ENCODE peak calls at places on chromosome 2, in seven cellular contexts. N, R, O, G, P, S and U are unnamed samples.

GRCh38 chr2:170747921-170748320 is 22.3 kb upstream of the ERICH2 start:
- DNase-seq in S (no peak), N (peak; percentile 54), P (peak; percentile 52), R (no peak), G (no peak), O (no peak), U (no peak)

GRCh38 chr2:30236591-30237245 is 5.4 kb downstream of the LBH start:
- DNase-seq in O (no peak), S (no peak), R (no peak), N (no peak), P (no peak), G (no peak), U (no peak)

GRCh38 chr2:14855751-14856150 is 223.2 kb downstream of the LRATD1 start:
- DNase-seq in P (no peak), O (no peak), G (no peak), R (no peak), N (no peak), S (no peak), U (no peak)

GRCh38 chr2:173572848-173573247 is 218.2 kb downstream of the CDCA7 start:
- DNase-seq in G (no peak), P (no peak), O (no peak), N (no peak), S (no peak), R (no peak), U (no peak)

GRCh38 chr2:10226032-10226724 is 76.5 kb upstream of the HPCAL1 start:
- DNase-seq in G (peak; percentile 1), R (no peak), S (no peak), O (no peak), N (no peak), P (no peak), U (no peak)

GRCh38 chr2:224937887-224938286 is 104.4 kb downstream of the DOCK10 start:
- DNase-seq in S (no peak), G (no peak), N (no peak), R (no peak), O (no peak), P (no peak), U (no peak)

GRCh38 chr2:64692401-64692800 is 38.7 kb upstream of the SERTAD2 start:
- DNase-seq in S (no peak), G (no peak), N (peak; percentile 71), O (no peak), R (no peak), P (peak; percentile 48), U (no peak)

GRCh38 chr2:190340369-190340768 is 3.0 kb upstream of the INPP1 start:
- DNase-seq in P (peak; percentile 58), G (peak; percentile 58), R (no peak), O (no peak), S (no peak), N (peak; percentile 19), U (no peak)

GRCh38 chr2:3300224-3300623 is 77.4 kb downstream of the EIPR1 start:
- DNase-seq in P (no peak), S (no peak), O (no peak), N (no peak), G (no peak), R (no peak), U (no peak)

GRCh38 chr2:241271641-241272297 is 43.7 kb downstream of the HDLBP start:
- DNase-seq in R (peak; percentile 83), O (peak; percentile 46), G (peak; percentile 25), N (peak; percentile 83), P (peak; percentile 96), S (peak; percentile 90), U (peak; percentile 42)

GRCh38 chr2:22153974-22154373 is 1030.2 kb downstream of the TDRD15 start:
- DNase-seq in N (no peak), S (no peak), R (no peak), O (no peak), P (no peak), G (no peak), U (no peak)

GRCh38 chr2:112075490-112076260 is 20.6 kb downstream of the TMEM87B start:
- DNase-seq in O (no peak), R (peak; percentile 86), P (peak; percentile 30), G (no peak), N (no peak), S (no peak), U (no peak)

GRCh38 chr2:119352357-119352756 is 14.3 kb downstream of the C2orf76 start:
- DNase-seq in O (no peak), R (no peak), N (peak; percentile 10), G (no peak), P (no peak), S (no peak), U (no peak)

GRCh38 chr2:191215666-191216065 is 29.5 kb upstream of the MYO1B start:
- DNase-seq in N (no peak), R (no peak), O (no peak), P (peak; percentile 43), S (no peak), G (no peak), U (no peak)

GRCh38 chr2:18251486-18251885 is 309.0 kb downstream of the RDH14 start:
- DNase-seq in S (no peak), P (no peak), R (no peak), N (no peak), G (no peak), O (no peak), U (no peak)

GRCh38 chr2:14137643-14138042 is 494.9 kb upstream of the LRATD1 start:
- DNase-seq in G (peak; percentile 54), N (peak; percentile 3), R (no peak), S (no peak), O (no peak), P (no peak), U (no peak)

GRCh38 chr2:212538156-212539144 is at the start of gene ERBB4:
- DNase-seq in R (peak; percentile 5), N (no peak), P (peak; percentile 15), G (peak; percentile 28), S (peak; percentile 18), O (no peak), U (no peak)
- H3K4me3 ChIP-seq in R (peak within 1 kb of the TSS; percentile 39), N (peak within 1 kb of the TSS; percentile 47), P (peak within 1 kb of the TSS; percentile 76), G (peak within 1 kb of the TSS; percentile 77), S (peak within 1 kb of the TSS; percentile 53), O (no peak within 1 kb of the TSS), U (no peak within 1 kb of the TSS)

DNA sequence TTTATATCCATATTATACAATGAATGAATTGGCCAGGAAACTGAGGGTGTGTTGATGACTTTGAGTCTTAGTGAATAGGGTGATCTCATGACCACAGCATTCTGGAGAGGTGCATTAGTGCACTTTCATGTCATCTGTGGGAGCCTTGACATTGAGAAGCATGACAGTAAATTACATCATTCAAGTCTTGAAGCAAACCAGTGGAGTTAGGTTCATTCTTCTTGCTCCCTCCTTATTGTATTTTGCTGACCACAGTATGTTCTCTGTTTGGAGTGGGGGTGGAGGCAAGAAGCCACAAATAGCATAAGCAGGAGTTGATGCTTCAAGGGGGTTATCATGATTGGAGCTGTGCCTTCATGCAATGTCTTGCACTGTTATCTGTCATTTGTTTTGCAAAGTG is 680.2 kb downstream of the NYAP2 start:
- DNase-seq in R (no peak), S (no peak), N (peak; percentile 86), P (peak; percentile 83), O (no peak), G (no peak), U (no peak)
- H3K4me3 ChIP-seq in R (no peak overlapping the region), S (no peak overlapping the region), N (no peak overlapping the region), P (no peak overlapping the region), O (no peak overlapping the region), G (no peak overlapping the region), U (no peak overlapping the region)

GRCh38 chr2:233698740-233699139 is 6.0 kb downstream of the UGT1A6 start:
- DNase-seq in P (no peak), S (no peak), G (no peak), R (no peak), N (no peak), O (no peak), U (no peak)

GRCh38 chr2:233693963-233694362 is 1.3 kb downstream of the UGT1A6 start:
- DNase-seq in O (no peak), R (no peak), G (no peak), N (no peak), S (no peak), P (no peak), U (no peak)

GRCh38 chr2:233700028-233700635 is 7.4 kb downstream of the UGT1A6 start:
- DNase-seq in P (peak; percentile 43), N (peak; percentile 53), S (no peak), R (peak; percentile 94), O (no peak), G (peak; percentile 85), U (no peak)

GRCh38 chr2:233699424-233700027 is 6.8 kb downstream of the UGT1A6 start:
- DNase-seq in S (no peak), P (no peak), R (peak; percentile 24), O (no peak), G (no peak), N (no peak), U (no peak)
- H3K4me3 ChIP-seq in S (no peak overlapping the region), P (no peak overlapping the region), R (no peak overlapping the region), O (no peak overlapping the region), G (no peak overlapping the region), N (no peak overlapping the region), U (no peak overlapping the region)

GRCh38 chr2:34306745-34307144 is 707.6 kb upstream of the FAM98A start:
- DNase-seq in R (no peak), N (no peak), P (no peak), O (no peak), S (no peak), G (no peak), U (no peak)

GRCh38 chr2:34307636-34308035 is 708.5 kb upstream of the FAM98A start:
- DNase-seq in S (no peak), O (no peak), N (no peak), G (no peak), R (no peak), P (no peak), U (no peak)

GRCh38 chr2:34308140-34308539 is 709.0 kb upstream of the FAM98A start:
- DNase-seq in G (no peak), O (no peak), P (no peak), R (no peak), S (no peak), N (no peak), U (no peak)

DNA sequence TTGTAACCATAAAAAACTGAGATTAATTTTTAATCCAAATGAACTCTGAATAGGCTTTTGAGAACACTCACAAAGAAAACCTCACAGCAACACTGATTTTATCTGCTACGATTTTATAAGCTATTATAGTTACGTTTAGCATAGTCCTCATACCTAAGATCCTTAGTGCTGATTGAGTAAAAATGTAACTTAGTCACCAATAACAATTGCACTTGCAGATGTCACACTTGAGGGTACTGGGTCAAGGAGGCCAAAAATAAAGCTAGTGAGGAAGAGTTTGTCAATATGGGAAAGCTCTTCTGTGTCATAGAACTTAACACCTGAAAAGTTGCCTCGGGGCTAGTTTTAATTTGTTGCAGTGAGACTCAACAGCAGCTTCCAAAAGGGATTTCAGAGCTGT is 706.5 kb upstream of the FAM98A start:
- DNase-seq in S (no peak), G (no peak), N (no peak), P (no peak), O (no peak), R (no peak), U (no peak)
- H3K4me3 ChIP-seq in S (no peak overlapping the region), G (no peak overlapping the region), N (no peak overlapping the region), P (no peak overlapping the region), O (no peak overlapping the region), R (no peak overlapping the region), U (no peak overlapping the region)